ENCODE peak calls at places on chromosomes 1 and 21, in four cellular contexts. One of them, this sample, is unnamed.
A peak's percentile ranks its signal among the peaks of the same experiment; 100 is the strongest.

GRCh38 chr1:150764617-150765090 is 924 bp downstream of the CTSS start:
- DNase-seq in spleen: no peak
- DNase-seq in cardiac fibroblast: peak; percentile 94
- DNase-seq in CD8-positive, alpha-beta memory T cell: peak; percentile 4
- DNase-seq in this sample: no peak

GRCh38 chr1:231487019-231487418 is 41.5 kb upstream of the TSNAX start:
- DNase-seq in cardiac fibroblast: peak; percentile 65
- DNase-seq in spleen: no peak
- DNase-seq in CD8-positive, alpha-beta memory T cell: no peak
- DNase-seq in this sample: no peak

GRCh38 chr1:18440385-18441226 is 40.1 kb upstream of the KLHDC7A start:
- DNase-seq in spleen: no peak
- DNase-seq in CD8-positive, alpha-beta memory T cell: no peak
- DNase-seq in cardiac fibroblast: no peak
- DNase-seq in this sample: no peak

GRCh38 chr1:155183775-155184221 is 10.1 kb downstream of the TRIM46 start:
- DNase-seq in spleen: no peak
- DNase-seq in cardiac fibroblast: no peak
- DNase-seq in CD8-positive, alpha-beta memory T cell: no peak
- DNase-seq in this sample: peak; percentile 42

GRCh38 chr1:18643154-18644012 is 12.7 kb downstream of the PAX7 start:
- DNase-seq in cardiac fibroblast: no peak
- DNase-seq in spleen: no peak
- DNase-seq in CD8-positive, alpha-beta memory T cell: no peak
- DNase-seq in this sample: no peak

GRCh38 chr1:150507912-150508864 is at the start of gene ECM1:
- DNase-seq in spleen: peak; percentile 47
- DNase-seq in CD8-positive, alpha-beta memory T cell: no peak
- DNase-seq in cardiac fibroblast: peak; percentile 82
- DNase-seq in this sample: peak; percentile 62

GRCh38 chr1:2045468-2046224 is 4.6 kb upstream of the PRKCZ start:
- DNase-seq in CD8-positive, alpha-beta memory T cell: no peak
- DNase-seq in cardiac fibroblast: peak; percentile 18
- DNase-seq in spleen: no peak
- DNase-seq in this sample: no peak

GRCh38 chr1:183164350-183164749 is 21.7 kb upstream of the LAMC2 start:
- DNase-seq in cardiac fibroblast: peak; percentile 76
- DNase-seq in CD8-positive, alpha-beta memory T cell: no peak
- DNase-seq in spleen: no peak
- DNase-seq in this sample: no peak

GRCh38 chr1:85058781-85059180 is 10.5 kb upstream of the MCOLN3 start:
- DNase-seq in spleen: no peak
- DNase-seq in cardiac fibroblast: no peak
- DNase-seq in CD8-positive, alpha-beta memory T cell: no peak
- DNase-seq in this sample: no peak

GRCh38 chr1:212035835-212036605 is 472 bp downstream of the DTL start:
- DNase-seq in CD8-positive, alpha-beta memory T cell: no peak
- DNase-seq in spleen: no peak
- DNase-seq in cardiac fibroblast: no peak
- DNase-seq in this sample: no peak

GRCh38 chr1:24878775-24879742 is 51.0 kb downstream of the RUNX3 start:
- DNase-seq in spleen: no peak
- DNase-seq in CD8-positive, alpha-beta memory T cell: no peak
- DNase-seq in cardiac fibroblast: peak; percentile 49
- DNase-seq in this sample: no peak

GRCh38 chr1:226644541-226645176 is 94.4 kb downstream of the ITPKB start:
- DNase-seq in spleen: peak; percentile 71
- DNase-seq in cardiac fibroblast: no peak
- DNase-seq in CD8-positive, alpha-beta memory T cell: no peak
- DNase-seq in this sample: peak; percentile 6

GRCh38 chr1:169271094-169271493 is 96.5 kb downstream of the NME7 start:
- DNase-seq in spleen: no peak
- DNase-seq in cardiac fibroblast: no peak
- DNase-seq in CD8-positive, alpha-beta memory T cell: no peak
- DNase-seq in this sample: no peak

GRCh38 chr1:226722901-226723639 is 16.0 kb downstream of the ITPKB start:
- DNase-seq in spleen: no peak
- DNase-seq in cardiac fibroblast: no peak
- DNase-seq in CD8-positive, alpha-beta memory T cell: peak; percentile 32
- DNase-seq in this sample: no peak

GRCh38 chr1:245859510-245860114 is 647.5 kb downstream of the SMYD3 start:
- DNase-seq in spleen: no peak
- DNase-seq in cardiac fibroblast: peak; percentile 83
- DNase-seq in CD8-positive, alpha-beta memory T cell: no peak
- DNase-seq in this sample: no peak

GRCh38 chr1:225431081-225431863 is 3.4 kb upstream of the LBR start:
- DNase-seq in CD8-positive, alpha-beta memory T cell: no peak
- DNase-seq in cardiac fibroblast: no peak
- DNase-seq in spleen: no peak
- DNase-seq in this sample: no peak

GRCh38 chr21:40204956-40205355 is 337.7 kb downstream of the PCP4 start:
- DNase-seq in CD8-positive, alpha-beta memory T cell: no peak
- DNase-seq in spleen: no peak
- DNase-seq in cardiac fibroblast: no peak
- DNase-seq in this sample: no peak

GRCh38 chr1:62238507-62238906 is 43.9 kb downstream of the L1TD1 start:
- DNase-seq in CD8-positive, alpha-beta memory T cell: no peak
- DNase-seq in spleen: peak; percentile 34
- DNase-seq in cardiac fibroblast: no peak
- DNase-seq in this sample: no peak

GRCh38 chr1:54337034-54337433 is 69.2 kb downstream of the SSBP3 start:
- DNase-seq in spleen: no peak
- DNase-seq in cardiac fibroblast: no peak
- DNase-seq in CD8-positive, alpha-beta memory T cell: no peak
- DNase-seq in this sample: no peak

GRCh38 chr1:54335396-54336056 is 70.7 kb downstream of the SSBP3 start:
- DNase-seq in cardiac fibroblast: peak; percentile 94
- DNase-seq in spleen: no peak
- DNase-seq in CD8-positive, alpha-beta memory T cell: no peak
- DNase-seq in this sample: peak; percentile 84

GRCh38 chr1:54336121-54336520 is 70.1 kb downstream of the SSBP3 start:
- DNase-seq in CD8-positive, alpha-beta memory T cell: no peak
- DNase-seq in cardiac fibroblast: no peak
- DNase-seq in spleen: no peak
- DNase-seq in this sample: no peak

GRCh38 chr1:54332781-54333585 is 73.2 kb downstream of the SSBP3 start:
- DNase-seq in CD8-positive, alpha-beta memory T cell: no peak
- DNase-seq in cardiac fibroblast: no peak
- DNase-seq in spleen: no peak
- DNase-seq in this sample: no peak

GRCh38 chr1:54334996-54335395 is 71.2 kb downstream of the SSBP3 start:
- DNase-seq in cardiac fibroblast: peak; percentile 38
- DNase-seq in CD8-positive, alpha-beta memory T cell: no peak
- DNase-seq in spleen: no peak
- DNase-seq in this sample: peak; percentile 80
- H3K4me3 ChIP-seq in cardiac fibroblast: no peak overlapping the region
- H3K4me3 ChIP-seq in CD8-positive, alpha-beta memory T cell: no peak overlapping the region
- H3K4me3 ChIP-seq in spleen: no peak overlapping the region
- H3K4me3 ChIP-seq in this sample: peak overlapping the region; percentile 55

DNA sequence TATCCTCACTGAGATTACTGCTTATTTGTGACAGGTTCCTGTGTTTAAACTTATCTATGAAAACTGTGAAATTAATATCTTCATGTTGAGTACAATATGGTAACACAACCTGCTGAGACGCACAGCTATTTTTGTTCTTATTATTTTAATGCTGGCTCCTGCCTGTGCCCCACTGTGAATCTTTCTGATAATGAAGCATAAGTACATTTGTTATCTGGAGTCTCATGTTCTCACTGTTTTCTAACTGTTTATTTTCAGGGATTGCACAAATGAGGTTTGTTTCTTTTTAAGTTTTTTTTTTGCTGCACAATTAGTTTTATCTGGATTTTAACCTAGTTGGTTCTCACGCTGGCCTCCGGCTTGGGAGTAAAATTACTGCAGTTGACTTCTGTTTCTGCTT is 39.9 kb upstream of the IFNAR2 start:
- DNase-seq in CD8-positive, alpha-beta memory T cell: no peak
- DNase-seq in cardiac fibroblast: no peak
- DNase-seq in spleen: no peak
- DNase-seq in this sample: no peak
- H3K4me3 ChIP-seq in CD8-positive, alpha-beta memory T cell: no peak overlapping the region
- H3K4me3 ChIP-seq in cardiac fibroblast: no peak overlapping the region
- H3K4me3 ChIP-seq in spleen: no peak overlapping the region
- H3K4me3 ChIP-seq in this sample: no peak overlapping the region

DNA sequence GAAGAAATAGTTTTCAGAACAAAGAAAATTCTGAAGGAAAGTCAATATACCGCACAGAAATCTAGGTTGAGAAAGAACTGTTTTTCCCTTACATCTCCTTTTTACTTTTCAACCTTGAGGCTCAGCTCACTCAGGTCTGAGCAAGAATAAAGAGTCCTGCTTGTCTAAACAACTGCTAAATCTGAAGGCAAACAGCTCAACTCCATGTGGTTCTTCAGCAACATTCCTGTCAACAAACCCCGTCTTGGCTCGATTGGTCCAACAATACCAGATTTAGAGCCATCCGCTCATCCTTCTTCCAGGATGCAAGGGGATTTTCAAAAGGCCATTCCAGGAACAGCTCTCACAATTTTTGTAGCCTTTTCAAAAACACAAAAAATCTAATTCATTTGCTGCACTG is 119.8 kb downstream of the HLCS start:
- DNase-seq in CD8-positive, alpha-beta memory T cell: no peak
- DNase-seq in cardiac fibroblast: no peak
- DNase-seq in spleen: no peak
- DNase-seq in this sample: no peak
- H3K4me3 ChIP-seq in CD8-positive, alpha-beta memory T cell: no peak overlapping the region
- H3K4me3 ChIP-seq in cardiac fibroblast: no peak overlapping the region
- H3K4me3 ChIP-seq in spleen: no peak overlapping the region
- H3K4me3 ChIP-seq in this sample: no peak overlapping the region

GRCh38 chr1:177256153-177256814 is 85.5 kb downstream of the BRINP2 start:
- DNase-seq in spleen: peak; percentile 81
- DNase-seq in cardiac fibroblast: peak; percentile 93
- DNase-seq in CD8-positive, alpha-beta memory T cell: no peak
- DNase-seq in this sample: peak; percentile 57
- H3K4me3 ChIP-seq in spleen: no peak overlapping the region
- H3K4me3 ChIP-seq in cardiac fibroblast: no peak overlapping the region
- H3K4me3 ChIP-seq in CD8-positive, alpha-beta memory T cell: no peak overlapping the region
- H3K4me3 ChIP-seq in this sample: no peak overlapping the region

GRCh38 chr21:16954787-16955186 is 558.1 kb upstream of the CXADR start:
- DNase-seq in cardiac fibroblast: no peak
- DNase-seq in spleen: no peak
- DNase-seq in CD8-positive, alpha-beta memory T cell: no peak
- DNase-seq in this sample: no peak

DNA sequence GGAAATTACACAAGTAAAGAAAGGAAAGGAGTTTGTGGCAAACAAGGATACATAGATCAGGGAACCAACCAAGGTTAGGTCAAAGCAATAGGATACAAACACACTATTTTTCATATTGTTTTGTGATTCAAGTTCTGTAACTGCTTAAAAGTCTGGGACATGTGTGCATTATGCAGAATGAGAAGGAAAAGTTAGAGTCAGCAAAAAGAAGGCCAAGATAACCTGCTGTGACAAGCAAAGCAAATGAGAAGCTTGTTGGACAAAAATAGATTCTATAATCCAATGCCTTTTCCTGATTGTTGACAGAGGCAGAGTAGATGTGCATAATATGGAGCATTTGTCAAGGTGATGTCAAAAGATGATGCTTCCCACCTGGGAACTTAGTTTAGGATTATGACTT is 556.0 kb upstream of the CXADR start:
- DNase-seq in CD8-positive, alpha-beta memory T cell: no peak
- DNase-seq in cardiac fibroblast: no peak
- DNase-seq in spleen: no peak
- DNase-seq in this sample: no peak
- H3K4me3 ChIP-seq in CD8-positive, alpha-beta memory T cell: no peak overlapping the region
- H3K4me3 ChIP-seq in cardiac fibroblast: no peak overlapping the region
- H3K4me3 ChIP-seq in spleen: no peak overlapping the region
- H3K4me3 ChIP-seq in this sample: no peak overlapping the region

GRCh38 chr1:221888801-221889200 is 146.9 kb upstream of the DUSP10 start:
- DNase-seq in spleen: no peak
- DNase-seq in cardiac fibroblast: no peak
- DNase-seq in CD8-positive, alpha-beta memory T cell: no peak
- DNase-seq in this sample: no peak
- H3K4me3 ChIP-seq in spleen: no peak overlapping the region
- H3K4me3 ChIP-seq in cardiac fibroblast: no peak overlapping the region
- H3K4me3 ChIP-seq in CD8-positive, alpha-beta memory T cell: no peak overlapping the region
- H3K4me3 ChIP-seq in this sample: no peak overlapping the region

GRCh38 chr1:196412326-196412725 is 195.9 kb downstream of the KCNT2 start:
- DNase-seq in spleen: no peak
- DNase-seq in cardiac fibroblast: no peak
- DNase-seq in CD8-positive, alpha-beta memory T cell: no peak
- DNase-seq in this sample: no peak
- H3K4me3 ChIP-seq in spleen: no peak overlapping the region
- H3K4me3 ChIP-seq in cardiac fibroblast: no peak overlapping the region
- H3K4me3 ChIP-seq in CD8-positive, alpha-beta memory T cell: no peak overlapping the region
- H3K4me3 ChIP-seq in this sample: no peak overlapping the region